ENCODE peak calls at places on chromosomes 7 and 10, in eight cellular contexts. One of them, this sample, is unnamed.
A peak's percentile ranks its signal among the peaks of the same experiment; 100 is the strongest.

GRCh38 chr7:140261522-140261921 is 84.7 kb upstream of the KDM7A start:
- DNase-seq in adipocyte: no peak
- DNase-seq in lower leg skin: no peak
- DNase-seq in NCI-H226: no peak
- DNase-seq in activated T-cell treated with anti-CD3 and anti-CD28 coated beads, Interleukin-2, amount 50 U/mL, for 72 hours: no peak
- DNase-seq in Calu3: no peak
- DNase-seq in astrocyte: no peak
- DNase-seq in PC-3: no peak
- DNase-seq in this sample: no peak

GRCh38 chr10:79098596-79099015 is 29.8 kb downstream of the ZMIZ1 start:
- DNase-seq in astrocyte: peak; percentile 79
- DNase-seq in adipocyte: no peak
- DNase-seq in lower leg skin: no peak
- DNase-seq in activated T-cell treated with anti-CD3 and anti-CD28 coated beads, Interleukin-2, amount 50 U/mL, for 72 hours: no peak
- DNase-seq in Calu3: no peak
- DNase-seq in NCI-H226: no peak
- DNase-seq in PC-3: no peak
- DNase-seq in this sample: no peak

GRCh38 chr10:62057872-62058271 is 156.4 kb downstream of the ARID5B start:
- DNase-seq in astrocyte: no peak
- DNase-seq in NCI-H226: no peak
- DNase-seq in PC-3: no peak
- DNase-seq in lower leg skin: no peak
- DNase-seq in Calu3: no peak
- DNase-seq in activated T-cell treated with anti-CD3 and anti-CD28 coated beads, Interleukin-2, amount 50 U/mL, for 72 hours: no peak
- DNase-seq in adipocyte: peak; percentile 40
- DNase-seq in this sample: no peak

GRCh38 chr7:126557271-126557670 is 695.5 kb downstream of the GRM8 start:
- DNase-seq in NCI-H226: no peak
- DNase-seq in Calu3: no peak
- DNase-seq in lower leg skin: no peak
- DNase-seq in astrocyte: no peak
- DNase-seq in activated T-cell treated with anti-CD3 and anti-CD28 coated beads, Interleukin-2, amount 50 U/mL, for 72 hours: no peak
- DNase-seq in PC-3: no peak
- DNase-seq in adipocyte: no peak
- DNase-seq in this sample: no peak

GRCh38 chr7:140402178-140402835 is 1.6 kb upstream of the RAB19 start:
- DNase-seq in adipocyte: peak; percentile 76
- DNase-seq in Calu3: no peak
- DNase-seq in astrocyte: peak; percentile 65
- DNase-seq in lower leg skin: no peak
- DNase-seq in PC-3: peak; percentile 65
- DNase-seq in NCI-H226: peak; percentile 45
- DNase-seq in activated T-cell treated with anti-CD3 and anti-CD28 coated beads, Interleukin-2, amount 50 U/mL, for 72 hours: peak; percentile 22
- DNase-seq in this sample: peak; percentile 44

GRCh38 chr7:124667754-124668153 is 97.8 kb downstream of the GPR37 start:
- DNase-seq in Calu3: no peak
- DNase-seq in astrocyte: no peak
- DNase-seq in activated T-cell treated with anti-CD3 and anti-CD28 coated beads, Interleukin-2, amount 50 U/mL, for 72 hours: no peak
- DNase-seq in NCI-H226: no peak
- DNase-seq in lower leg skin: no peak
- DNase-seq in PC-3: peak; percentile 40
- DNase-seq in adipocyte: no peak
- DNase-seq in this sample: no peak

GRCh38 chr7:91239171-91239604 is 25.0 kb upstream of the FZD1 start:
- DNase-seq in Calu3: peak; percentile 21
- DNase-seq in NCI-H226: peak; percentile 98
- DNase-seq in lower leg skin: no peak
- DNase-seq in PC-3: peak; percentile 82
- DNase-seq in activated T-cell treated with anti-CD3 and anti-CD28 coated beads, Interleukin-2, amount 50 U/mL, for 72 hours: no peak
- DNase-seq in adipocyte: peak; percentile 44
- DNase-seq in astrocyte: peak; percentile 96
- DNase-seq in this sample: peak; percentile 91

GRCh38 chr7:7103343-7104313 is 78.7 kb upstream of the C1GALT1 start:
- DNase-seq in activated T-cell treated with anti-CD3 and anti-CD28 coated beads, Interleukin-2, amount 50 U/mL, for 72 hours: no peak
- DNase-seq in lower leg skin: no peak
- DNase-seq in Calu3: peak; percentile 20
- DNase-seq in astrocyte: peak; percentile 54
- DNase-seq in adipocyte: peak; percentile 90
- DNase-seq in NCI-H226: peak; percentile 55
- DNase-seq in PC-3: peak; percentile 81
- DNase-seq in this sample: peak; percentile 87

GRCh38 chr7:151408839-151409554 is 841 bp downstream of the WDR86 start:
- DNase-seq in adipocyte: no peak
- DNase-seq in Calu3: peak; percentile 45
- DNase-seq in PC-3: no peak
- DNase-seq in astrocyte: no peak
- DNase-seq in NCI-H226: no peak
- DNase-seq in activated T-cell treated with anti-CD3 and anti-CD28 coated beads, Interleukin-2, amount 50 U/mL, for 72 hours: peak; percentile 25
- DNase-seq in lower leg skin: no peak
- DNase-seq in this sample: no peak

GRCh38 chr10:106175760-106176377 is 988.6 kb downstream of the SORCS1 start:
- DNase-seq in PC-3: peak; percentile 55
- DNase-seq in astrocyte: no peak
- DNase-seq in Calu3: no peak
- DNase-seq in adipocyte: peak; percentile 58
- DNase-seq in lower leg skin: no peak
- DNase-seq in NCI-H226: no peak
- DNase-seq in activated T-cell treated with anti-CD3 and anti-CD28 coated beads, Interleukin-2, amount 50 U/mL, for 72 hours: no peak
- DNase-seq in this sample: peak; percentile 12

GRCh38 chr7:94431620-94432295 is 37.1 kb downstream of the COL1A2 start:
- DNase-seq in activated T-cell treated with anti-CD3 and anti-CD28 coated beads, Interleukin-2, amount 50 U/mL, for 72 hours: no peak
- DNase-seq in lower leg skin: no peak
- DNase-seq in Calu3: no peak
- DNase-seq in astrocyte: peak; percentile 70
- DNase-seq in adipocyte: peak; percentile 61
- DNase-seq in PC-3: no peak
- DNase-seq in NCI-H226: no peak
- DNase-seq in this sample: peak; percentile 77

GRCh38 chr7:112422842-112423496 is 27.3 kb upstream of the IFRD1 start:
- DNase-seq in lower leg skin: peak; percentile 82
- DNase-seq in adipocyte: peak; percentile 98
- DNase-seq in astrocyte: peak; percentile 84
- DNase-seq in Calu3: peak; percentile 85
- DNase-seq in NCI-H226: peak; percentile 93
- DNase-seq in PC-3: peak; percentile 98
- DNase-seq in activated T-cell treated with anti-CD3 and anti-CD28 coated beads, Interleukin-2, amount 50 U/mL, for 72 hours: peak; percentile 18
- DNase-seq in this sample: peak; percentile 89

GRCh38 chr10:16566202-16566805 is 44.6 kb upstream of the C1QL3 start:
- DNase-seq in astrocyte: no peak
- DNase-seq in PC-3: no peak
- DNase-seq in NCI-H226: no peak
- DNase-seq in lower leg skin: no peak
- DNase-seq in activated T-cell treated with anti-CD3 and anti-CD28 coated beads, Interleukin-2, amount 50 U/mL, for 72 hours: no peak
- DNase-seq in adipocyte: no peak
- DNase-seq in Calu3: no peak
- DNase-seq in this sample: no peak

This sample was measured in fibroblast of lung.